ENCODE peak calls at places on chromosome 19, in seven cellular contexts. O, D, N, T, P, Z and B are unnamed samples.

GRCh38 chr19:8311461-8312260 is 3.5 kb upstream of the CD320 start:
- DNase-seq in O (no peak), D (no peak), N (peak; percentile 47), T (no peak), P (no peak), Z (no peak), B (no peak)

GRCh38 chr19:9535934-9536333 is 2.5 kb downstream of the ZNF426 start:
- DNase-seq in O (no peak), D (peak; percentile 33), N (no peak), T (no peak), P (no peak), Z (no peak), B (no peak)

GRCh38 chr19:1276620-1277007 is 1.3 kb downstream of the FAM174C start:
- DNase-seq in O (no peak), D (no peak), N (no peak), T (no peak), P (no peak), Z (no peak), B (no peak)

GRCh38 chr19:16285769-16286564 is 38.7 kb upstream of the KLF2 start:
- DNase-seq in O (no peak), D (peak; percentile 5), N (no peak), T (no peak), P (no peak), Z (no peak), B (no peak)

GRCh38 chr19:33350538-33351309 is 22.8 kb upstream of the CEBPG start:
- DNase-seq in O (peak; percentile 40), D (peak; percentile 100), N (no peak), T (peak; percentile 46), P (peak; percentile 59), Z (no peak), B (no peak)

GRCh38 chr19:11410682-11411081 is 8.4 kb downstream of the RGL3 start:
- DNase-seq in O (peak; percentile 39), D (peak; percentile 17), N (no peak), T (peak; percentile 28), P (no peak), Z (no peak), B (peak; percentile 57)

GRCh38 chr19:41902594-41902993 is 19.6 kb downstream of the ARHGEF1 start:
- DNase-seq in O (no peak), D (no peak), N (no peak), T (no peak), P (no peak), Z (no peak), B (no peak)

GRCh38 chr19:33717878-33718277 is 78.8 kb upstream of the KCTD15 start:
- DNase-seq in O (no peak), D (no peak), N (no peak), T (no peak), P (no peak), Z (no peak), B (no peak)

GRCh38 chr19:38695832-38696732 is 48.2 kb downstream of the CAPN12 start:
- DNase-seq in O (no peak), D (no peak), N (no peak), T (no peak), P (no peak), Z (no peak), B (no peak)

GRCh38 chr19:17500447-17501198 is 10.8 kb upstream of the PGLS start:
- DNase-seq in O (no peak), D (no peak), N (no peak), T (no peak), P (no peak), Z (no peak), B (no peak)

GRCh38 chr19:28883241-28883693 is 329.7 kb downstream of the UQCRFS1 start:
- DNase-seq in O (peak; percentile 40), D (no peak), N (peak; percentile 52), T (no peak), P (no peak), Z (no peak), B (peak; percentile 20)

GRCh38 chr19:6103217-6103644 is 7.1 kb downstream of the RFX2 start:
- DNase-seq in O (peak; percentile 76), D (peak; percentile 99), N (peak; percentile 72), T (peak; percentile 87), P (peak; percentile 63), Z (no peak), B (peak; percentile 43)

GRCh38 chr19:4867534-4868285 is at the start of gene PLIN3:
- DNase-seq in O (peak; percentile 98), D (peak; percentile 80), N (peak; percentile 98), T (peak; percentile 96), P (peak; percentile 96), Z (peak; percentile 92), B (peak; percentile 77)

GRCh38 chr19:46404039-46404883 is 9.1 kb downstream of the CCDC8 start:
- DNase-seq in O (no peak), D (no peak), N (peak; percentile 64), T (no peak), P (no peak), Z (no peak), B (peak; percentile 46)

GRCh38 chr19:13784731-13785452 is 10.4 kb upstream of the ZSWIM4 start:
- DNase-seq in O (peak; percentile 75), D (peak; percentile 36), N (peak; percentile 71), T (peak; percentile 63), P (peak; percentile 40), Z (peak; percentile 45), B (no peak)

GRCh38 chr19:38516802-38517201 is 83.3 kb downstream of the RYR1 start:
- DNase-seq in O (no peak), D (no peak), N (no peak), T (no peak), P (no peak), Z (no peak), B (no peak)

GRCh38 chr19:12872941-12873890 is 8.0 kb downstream of the DNASE2 start:
- DNase-seq in O (peak; percentile 62), D (peak; percentile 62), N (no peak), T (peak; percentile 86), P (peak; percentile 52), Z (no peak), B (peak; percentile 84)